ENCODE peak calls at places on chromosomes 13 and 19, in ten cellular contexts. V, N, Y, U, X, Q, S, M, D and E are unnamed samples.

GRCh38 chr19:33191501-33191900 is 2.6 kb upstream of the LRP3 start:
- DNase-seq in V (no peak), N (no peak), Y (no peak), U (peak), X (no peak), Q (no peak), S (no peak), M (no peak), D (no peak), E (no peak)

GRCh38 chr13:68727165-68727564 is 1380.5 kb upstream of the ATXN8OS start:
- DNase-seq in V (no peak), N (no peak), Y (peak), U (no peak), X (peak), Q (peak), S (no peak), M (no peak), D (no peak), E (no peak)

GRCh38 chr13:106471957-106472543 is 63.4 kb downstream of the EFNB2 start:
- DNase-seq in V (no peak), N (no peak), Y (peak), U (no peak), X (peak), Q (peak), S (peak), M (peak), D (no peak), E (peak)

GRCh38 chr13:46748300-46748699 is 48.7 kb downstream of the ESD start:
- DNase-seq in V (no peak), N (no peak), Y (peak), U (no peak), X (no peak), Q (no peak), S (no peak), M (no peak), D (no peak), E (no peak)

GRCh38 chr19:10812196-10812595 is 23.8 kb downstream of the TMED1 start:
- DNase-seq in V (no peak), N (no peak), Y (peak), U (no peak), X (no peak), Q (no peak), S (no peak), M (no peak), D (no peak), E (no peak)

GRCh38 chr19:10829967-10830366 is 6.0 kb downstream of the TMED1 start:
- DNase-seq in V (no peak), N (no peak), Y (no peak), U (no peak), X (no peak), Q (no peak), S (no peak), M (no peak), D (no peak), E (no peak)

GRCh38 chr13:66114127-66114526 is 1116.0 kb downstream of the PCDH9 start:
- DNase-seq in V (no peak), N (no peak), Y (peak), U (no peak), X (peak), Q (no peak), S (no peak), M (no peak), D (no peak), E (no peak)

GRCh38 chr13:31987071-31987470 is 44.5 kb upstream of the FRY start:
- DNase-seq in V (no peak), N (no peak), Y (no peak), U (no peak), X (no peak), Q (no peak), S (no peak), M (no peak), D (no peak), E (no peak)

GRCh38 chr19:53980553-53981407 is 10.7 kb upstream of the CACNG6 start:
- DNase-seq in V (no peak), N (no peak), Y (peak), U (no peak), X (peak), Q (no peak), S (peak), M (no peak), D (peak), E (no peak)

GRCh38 chr19:47296036-47296435 is 13.6 kb upstream of the C5AR1 start:
- DNase-seq in V (peak), N (peak), Y (peak), U (peak), X (peak), Q (peak), S (peak), M (peak), D (peak), E (no peak)

GRCh38 chr13:37040789-37041188 is 18.7 kb downstream of the SUPT20H start:
- DNase-seq in V (no peak), N (no peak), Y (no peak), U (no peak), X (no peak), Q (no peak), S (no peak), M (no peak), D (no peak), E (no peak)

GRCh38 chr13:32748305-32748704 is 162.1 kb downstream of the PDS5B start:
- DNase-seq in V (no peak), N (no peak), Y (no peak), U (no peak), X (no peak), Q (no peak), S (no peak), M (no peak), D (no peak), E (no peak)

GRCh38 chr13:113849546-113849945 is 14.3 kb downstream of the GAS6 start:
- DNase-seq in V (no peak), N (no peak), Y (no peak), U (no peak), X (no peak), Q (peak), S (no peak), M (no peak), D (no peak), E (no peak)

GRCh38 chr19:9941236-9941635 is 4.9 kb upstream of the OLFM2 start:
- DNase-seq in V (no peak), N (no peak), Y (peak), U (no peak), X (peak), Q (no peak), S (peak), M (no peak), D (no peak), E (no peak)

GRCh38 chr19:45100797-45101196 is 7.8 kb downstream of the PPP1R37 start:
- DNase-seq in V (no peak), N (no peak), Y (peak), U (no peak), X (peak), Q (no peak), S (peak), M (no peak), D (no peak), E (no peak)

GRCh38 chr13:49439609-49440008 is 4.3 kb downstream of the CAB39L start:
- DNase-seq in V (no peak), N (no peak), Y (no peak), U (no peak), X (no peak), Q (no peak), S (no peak), M (no peak), D (no peak), E (no peak)

GRCh38 chr13:28313579-28313978 is 175.2 kb downstream of the PAN3 start:
- DNase-seq in V (no peak), N (no peak), Y (peak), U (no peak), X (peak), Q (peak), S (peak), M (no peak), D (peak), E (no peak)

DNA sequence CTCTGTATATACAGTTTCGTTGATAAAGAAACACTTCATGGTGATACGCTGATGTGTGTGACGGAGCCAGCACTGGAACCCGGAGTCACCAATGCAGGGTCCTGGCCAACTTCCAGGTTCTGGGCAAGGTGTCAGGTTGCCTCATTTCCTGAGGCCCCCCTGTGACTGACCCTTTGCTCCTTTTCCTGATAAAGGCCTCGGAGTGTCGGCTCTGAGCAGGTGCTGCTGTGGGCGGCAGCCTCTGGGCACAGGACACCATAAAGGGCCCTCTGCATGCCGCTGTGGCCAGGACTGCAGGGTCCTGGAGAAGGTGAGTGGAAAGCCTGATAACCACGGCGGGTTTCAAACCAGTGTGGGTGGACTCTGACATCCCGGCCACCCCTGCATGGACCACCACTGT is 17.3 kb upstream of the MYDGF start:
- DNase-seq in V (no peak), N (no peak), Y (no peak), U (no peak), X (no peak), Q (no peak), S (no peak), M (no peak), D (no peak), E (no peak)
- TF ChIP-seq CTCF in V (no peak), N (no peak), Y (no peak), U (no peak), X (no peak), Q (no peak), S (no peak), M (no peak), D (no peak), E (no peak)

DNA sequence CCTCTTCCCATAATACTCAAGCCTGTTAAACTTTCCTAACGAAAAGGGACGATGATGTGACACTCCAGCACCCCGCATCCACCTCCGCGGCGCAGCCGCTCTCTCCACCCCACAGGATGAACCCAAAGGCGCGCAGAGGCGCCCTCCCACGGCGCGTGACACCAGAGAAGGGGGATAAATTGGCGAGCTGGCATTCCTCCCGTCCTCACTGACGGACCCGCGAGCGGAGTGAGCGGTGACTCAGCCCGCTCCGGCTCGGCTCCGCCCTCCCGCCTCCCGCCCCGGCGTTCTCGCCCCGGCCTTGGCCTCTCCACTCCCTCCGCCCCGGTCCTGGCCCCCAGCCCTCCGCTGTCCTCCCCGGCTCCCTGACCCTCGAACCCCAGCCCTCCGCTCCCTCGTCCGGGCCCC is 590 bp downstream of the TUBGCP3 start:
- DNase-seq in V (peak), N (peak), Y (peak), U (peak), X (peak), Q (peak), S (peak), M (peak), D (peak), E (no peak)
- TF ChIP-seq CTCF in V (no peak), N (peak), Y (no peak), U (no peak), X (no peak), Q (no peak), S (no peak), M (no peak), D (no peak), E (peak)

DNA sequence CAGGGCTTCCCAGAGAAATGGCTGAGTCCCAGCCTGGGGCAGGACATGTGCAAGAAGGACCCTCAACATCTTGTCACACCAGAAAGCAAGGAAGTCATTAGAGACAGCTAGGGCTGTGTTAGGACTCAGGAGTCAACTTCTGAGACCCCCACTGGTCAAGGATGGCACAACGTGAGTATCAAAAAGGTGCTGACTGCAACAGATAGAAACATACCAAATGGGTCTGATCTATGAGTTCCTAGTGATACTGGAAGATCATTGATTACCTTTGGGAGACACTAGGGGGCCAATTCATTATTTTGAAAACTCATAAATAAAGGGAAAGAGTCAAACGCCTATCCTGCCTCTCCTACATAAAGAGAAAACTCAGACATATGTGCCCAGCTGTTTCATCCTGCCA is 73.5 kb upstream of the GJB6 start:
- DNase-seq in V (no peak), N (no peak), Y (no peak), U (no peak), X (no peak), Q (no peak), S (no peak), M (no peak), D (no peak), E (no peak)
- TF ChIP-seq CTCF in V (no peak), N (no peak), Y (no peak), U (no peak), X (peak), Q (no peak), S (no peak), M (no peak), D (no peak), E (peak)

GRCh38 chr19:41883821-41884733 is 1.1 kb downstream of the ARHGEF1 start:
- DNase-seq in V (peak), N (peak), Y (peak), U (peak), X (peak), Q (peak), S (peak), M (peak), D (peak), E (peak)

GRCh38 chr19:41888926-41889325 is 5.9 kb downstream of the ARHGEF1 start:
- DNase-seq in V (no peak), N (no peak), Y (no peak), U (no peak), X (no peak), Q (no peak), S (no peak), M (no peak), D (no peak), E (no peak)

GRCh38 chr19:41889896-41890295 is 6.9 kb downstream of the ARHGEF1 start:
- DNase-seq in V (no peak), N (no peak), Y (no peak), U (no peak), X (no peak), Q (no peak), S (no peak), M (no peak), D (no peak), E (no peak)

GRCh38 chr19:41886761-41887710 is 4.1 kb downstream of the ARHGEF1 start:
- DNase-seq in V (peak), N (no peak), Y (no peak), U (no peak), X (no peak), Q (peak), S (no peak), M (no peak), D (peak), E (no peak)

GRCh38 chr19:41887711-41888382 is 4.9 kb downstream of the ARHGEF1 start:
- DNase-seq in V (peak), N (peak), Y (peak), U (no peak), X (peak), Q (peak), S (peak), M (no peak), D (no peak), E (no peak)
- TF ChIP-seq CTCF in V (peak), N (peak), Y (no peak), U (no peak), X (no peak), Q (peak), S (peak), M (no peak), D (no peak), E (peak)

GRCh38 chr19:1249298-1249989 is 1.1 kb downstream of the MIDN start:
- DNase-seq in V (peak), N (peak), Y (peak), U (peak), X (peak), Q (peak), S (peak), M (peak), D (peak), E (no peak)
- TF ChIP-seq CTCF in V (no peak), N (no peak), Y (no peak), U (no peak), X (no peak), Q (no peak), S (no peak), M (no peak), D (no peak), E (no peak)

GRCh38 chr13:98144501-98145350 is 1.8 kb downstream of the FARP1 start:
- DNase-seq in V (no peak), N (no peak), Y (peak), U (no peak), X (peak), Q (peak), S (peak), M (no peak), D (peak), E (no peak)
- TF ChIP-seq CTCF in V (no peak), N (peak), Y (peak), U (no peak), X (peak), Q (peak), S (peak), M (no peak), D (peak), E (peak)

GRCh38 chr19:35093430-35093829 is 22.2 kb upstream of the FXYD3 start:
- DNase-seq in V (no peak), N (no peak), Y (no peak), U (no peak), X (no peak), Q (no peak), S (no peak), M (no peak), D (no peak), E (no peak)

GRCh38 chr19:35090160-35090794 is 25.3 kb upstream of the FXYD3 start:
- DNase-seq in V (no peak), N (peak), Y (peak), U (peak), X (peak), Q (peak), S (peak), M (peak), D (peak), E (no peak)

GRCh38 chr19:35089554-35089953 is 26.1 kb upstream of the FXYD3 start:
- DNase-seq in V (no peak), N (no peak), Y (no peak), U (no peak), X (no peak), Q (no peak), S (no peak), M (no peak), D (no peak), E (no peak)

GRCh38 chr19:35088514-35088913 is 27.1 kb upstream of the FXYD3 start:
- DNase-seq in V (no peak), N (no peak), Y (peak), U (no peak), X (peak), Q (peak), S (peak), M (no peak), D (no peak), E (no peak)

DNA sequence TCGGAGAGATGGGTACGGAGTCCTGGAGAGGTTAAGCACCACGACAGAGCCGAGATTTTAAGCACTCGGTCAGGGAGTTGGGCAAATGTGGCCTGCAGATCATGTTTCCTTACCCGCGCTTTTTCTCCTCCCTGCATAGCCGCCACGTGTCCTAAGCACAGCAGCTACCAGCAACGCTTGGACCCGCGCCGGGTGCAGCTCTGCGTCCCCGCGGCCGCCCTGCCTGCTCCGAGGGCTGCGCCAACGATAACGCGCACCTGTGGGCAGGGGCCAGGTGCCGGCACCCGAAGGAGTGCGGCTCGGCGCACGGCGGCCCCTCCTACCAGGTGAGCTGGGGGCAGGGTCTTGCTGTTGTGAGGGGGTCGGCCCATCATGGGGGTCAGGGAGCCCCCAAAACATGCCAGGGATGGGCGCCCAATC is 24.8 kb upstream of the FXYD3 start:
- DNase-seq in V (no peak), N (no peak), Y (no peak), U (no peak), X (no peak), Q (no peak), S (no peak), M (no peak), D (peak), E (no peak)
- TF ChIP-seq CTCF in V (peak), N (no peak), Y (no peak), U (no peak), X (no peak), Q (no peak), S (no peak), M (no peak), D (no peak), E (no peak)

DNA sequence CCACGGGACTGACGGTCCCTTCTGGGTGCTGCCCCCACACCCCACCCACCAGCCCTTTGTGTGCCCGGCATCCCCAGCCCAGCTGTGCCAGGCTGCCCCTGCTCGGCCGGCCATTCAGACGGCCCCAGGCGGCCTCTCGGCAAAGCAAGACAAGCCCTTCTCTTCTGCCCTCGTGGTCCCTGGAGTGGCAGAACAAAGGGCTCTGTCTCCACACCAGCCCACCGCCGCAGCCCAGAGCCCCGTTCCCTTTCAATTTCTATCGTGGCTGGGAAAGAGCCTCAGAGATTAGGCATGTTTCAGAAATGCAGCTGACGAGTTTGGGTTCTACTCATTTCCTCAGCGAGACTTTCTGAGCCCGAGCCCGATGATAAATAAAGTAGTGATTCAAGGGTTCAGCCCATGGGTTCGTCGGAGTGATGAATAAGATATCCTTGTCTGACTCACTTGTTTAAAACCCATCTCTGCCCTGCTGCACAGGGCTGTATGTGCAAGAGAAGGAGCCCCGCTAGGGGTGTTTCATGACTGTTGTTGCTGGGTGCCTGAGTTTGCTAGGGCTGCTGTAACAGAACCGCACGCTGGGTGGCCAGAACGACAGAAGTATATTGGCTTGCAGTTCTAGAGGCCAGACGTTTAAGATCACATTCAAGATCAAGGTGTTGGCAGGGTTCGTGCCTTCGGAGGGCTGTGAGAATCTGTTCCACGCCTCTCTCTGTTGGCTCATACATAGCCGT is 4.3 kb downstream of the MYO9B start:
- DNase-seq in V (peak), N (no peak), Y (peak), U (peak), X (peak), Q (peak), S (peak), M (no peak), D (peak), E (peak)
- TF ChIP-seq CTCF in V (no peak), N (no peak), Y (peak), U (peak), X (peak), Q (peak), S (peak), M (peak), D (no peak), E (peak)